ENCODE peak calls at places on chromosomes 13 and 19, in six cellular contexts. W is breast epithelium, M is IMR-90, V is heart left ventricle, I is vagina, N is transverse colon. X is an unnamed sample. For H3K36me3, the result is how much of the 10 kb centered on the place peaks cover.

GRCh38 chr13:93562676-93563075 is 336.1 kb downstream of the GPC6 start:
- DNase-seq in W (no peak), M (no peak), V (no peak), I (no peak), N (no peak), X (no peak)

GRCh38 chr13:43831088-43831487 is 44.3 kb upstream of the ENOX1 start:
- DNase-seq in W (no peak), M (peak), V (no peak), I (no peak), N (no peak), X (no peak)

GRCh38 chr19:20612711-20613316 is 47.2 kb upstream of the ZNF737 start:
- DNase-seq in W (no peak), M (no peak), V (no peak), I (no peak), N (no peak), X (no peak)

GRCh38 chr13:35704331-35704730 is 227.8 kb upstream of the MAB21L1 start:
- DNase-seq in W (no peak), M (peak), V (no peak), I (no peak), N (no peak), X (no peak)

GRCh38 chr13:72341904-72342303 is 385.5 kb downstream of the MZT1 start:
- DNase-seq in W (no peak), M (no peak), V (no peak), I (no peak), N (no peak), X (no peak)

GRCh38 chr13:113305208-113305607 is 8.2 kb downstream of the LAMP1 start:
- DNase-seq in W (no peak), M (peak), V (no peak), I (no peak), N (no peak), X (no peak)

GRCh38 chr13:85586422-85586831 is 212.8 kb downstream of the SLITRK6 start:
- DNase-seq in W (no peak), M (peak), V (no peak), I (no peak), N (no peak), X (no peak)

GRCh38 chr13:79490846-79491245 is 9.9 kb downstream of the NDFIP2 start:
- DNase-seq in W (no peak), M (no peak), V (no peak), I (no peak), N (no peak), X (no peak)

GRCh38 chr19:18097993-18098890 is 664 bp downstream of the MAST3 start:
- DNase-seq in W (no peak), M (no peak), V (no peak), I (no peak), N (no peak), X (no peak)

GRCh38 chr19:33186835-33187540 is 7.1 kb upstream of the LRP3 start:
- DNase-seq in W (no peak), M (no peak), V (no peak), I (no peak), N (peak), X (no peak)

GRCh38 chr19:3375221-3376088 is 9.1 kb downstream of the NFIC start:
- DNase-seq in W (peak), M (peak), V (peak), I (no peak), N (peak), X (peak)

GRCh38 chr13:46575843-46576242 is 22.9 kb downstream of the LRCH1 start:
- DNase-seq in W (no peak), M (peak), V (no peak), I (no peak), N (no peak), X (no peak)

GRCh38 chr13:68609671-68610070 is 1379.5 kb upstream of the PCDH9 start:
- DNase-seq in W (no peak), M (no peak), V (no peak), I (no peak), N (no peak), X (no peak)

GRCh38 chr13:96984061-96984508 is 10.2 kb downstream of the OXGR1 start:
- DNase-seq in W (peak), M (no peak), V (peak), I (no peak), N (peak), X (peak)

GRCh38 chr13:113973218-113974164 is at the start of gene C13orf46:
- DNase-seq in W (no peak), M (no peak), V (no peak), I (no peak), N (no peak), X (no peak)

GRCh38 chr19:18733196-18733647 is 49.7 kb downstream of the CRTC1 start:
- DNase-seq in W (no peak), M (peak), V (peak), I (no peak), N (peak), X (peak)

GRCh38 chr19:46660008-46660517 is 919 bp downstream of the DACT3 start:
- DNase-seq in W (no peak), M (no peak), V (peak), I (no peak), N (no peak), X (no peak)

GRCh38 chr19:39086401-39086800 is 2.2 kb downstream of the ACP7 start:
- DNase-seq in W (no peak), M (no peak), V (no peak), I (no peak), N (no peak), X (no peak)

GRCh38 chr13:50685491-50685890 is 158.0 kb downstream of the DLEU7 start:
- DNase-seq in W (peak), M (no peak), V (peak), I (peak), N (peak), X (peak)

GRCh38 chr19:16088985-16089846 is 12.9 kb downstream of the TPM4 start:
- DNase-seq in W (no peak), M (no peak), V (no peak), I (no peak), N (no peak), X (no peak)

GRCh38 chr19:45764487-45764886 is 4.6 kb downstream of the SIX5 start:
- DNase-seq in W (no peak), M (no peak), V (no peak), I (no peak), N (no peak), X (no peak)

GRCh38 chr13:106373989-106374572 is 161.4 kb downstream of the EFNB2 start:
- DNase-seq in W (no peak), M (peak), V (no peak), I (no peak), N (no peak), X (no peak)

GRCh38 chr13:93398167-93398566 is 171.6 kb downstream of the GPC6 start:
- DNase-seq in W (no peak), M (peak), V (no peak), I (no peak), N (no peak), X (no peak)

GRCh38 chr13:44908266-44908665 is 81.0 kb downstream of the NUFIP1 start:
- DNase-seq in W (no peak), M (no peak), V (no peak), I (no peak), N (no peak), X (no peak)

GRCh38 chr13:93017493-93018112 is 209.0 kb upstream of the GPC6 start:
- DNase-seq in W (no peak), M (no peak), V (no peak), I (no peak), N (no peak), X (no peak)

GRCh38 chr19:49570138-49570856 is 10.1 kb downstream of the NOSIP start:
- DNase-seq in W (no peak), M (peak), V (peak), I (no peak), N (peak), X (peak)

GRCh38 chr19:17405250-17406038 is at the start of gene BST2:
- DNase-seq in W (no peak), M (peak), V (peak), I (no peak), N (peak), X (peak)

GRCh38 chr19:33376423-33376822 is 2.9 kb downstream of the CEBPG start:
- DNase-seq in W (no peak), M (peak), V (peak), I (no peak), N (peak), X (peak)

GRCh38 chr19:19653597-19654147 is 9.8 kb downstream of the ATP13A1 start:
- DNase-seq in W (no peak), M (no peak), V (no peak), I (no peak), N (no peak), X (no peak)

GRCh38 chr19:55283548-55284393 is at the start of gene BRSK1:
- DNase-seq in W (no peak), M (peak), V (peak), I (no peak), N (peak), X (peak)

GRCh38 chr13:45481688-45482087 is 16.9 kb downstream of the COG3 start:
- DNase-seq in W (no peak), M (no peak), V (no peak), I (no peak), N (no peak), X (no peak)

GRCh38 chr19:30518965-30519606 is 146.9 kb downstream of the ZNF536 start:
- DNase-seq in W (no peak), M (no peak), V (no peak), I (peak), N (no peak), X (no peak)

GRCh38 chr13:82817133-82817532 is 1065.1 kb downstream of the SLITRK1 start:
- DNase-seq in W (no peak), M (no peak), V (no peak), I (no peak), N (no peak), X (no peak)

GRCh38 chr19:45125975-45126493 is 33.1 kb downstream of the PPP1R37 start:
- DNase-seq in W (peak), M (peak), V (peak), I (no peak), N (peak), X (peak)

GRCh38 chr13:112078216-112078615 is 11.3 kb downstream of the SOX1 start:
- DNase-seq in W (no peak), M (no peak), V (no peak), I (peak), N (no peak), X (no peak)

GRCh38 chr19:17379221-17379631 is 2.1 kb upstream of the PLVAP start:
- DNase-seq in W (no peak), M (no peak), V (no peak), I (no peak), N (no peak), X (no peak)

GRCh38 chr13:30431269-30431950 is 9.1 kb downstream of the UBE2L5 start:
- DNase-seq in W (no peak), M (peak), V (no peak), I (no peak), N (no peak), X (no peak)

GRCh38 chr19:15357906-15358305 is 21.7 kb downstream of the AKAP8 start:
- DNase-seq in W (no peak), M (no peak), V (no peak), I (no peak), N (no peak), X (no peak)

GRCh38 chr19:4702764-4703163 is 20.9 kb downstream of the DPP9 start:
- DNase-seq in W (no peak), M (no peak), V (no peak), I (no peak), N (no peak), X (no peak)

GRCh38 chr13:57673197-57673596 is 41.7 kb downstream of the PCDH17 start:
- DNase-seq in W (no peak), M (no peak), V (no peak), I (no peak), N (no peak), X (no peak)

GRCh38 chr19:52034051-52034728 is 6.0 kb upstream of the ZNF614 start:
- DNase-seq in W (no peak), M (peak), V (no peak), I (no peak), N (no peak), X (no peak)

GRCh38 chr19:52028027-52028779 is at the start of gene ZNF614:
- DNase-seq in W (peak), M (peak), V (peak), I (no peak), N (peak), X (peak)

DNA sequence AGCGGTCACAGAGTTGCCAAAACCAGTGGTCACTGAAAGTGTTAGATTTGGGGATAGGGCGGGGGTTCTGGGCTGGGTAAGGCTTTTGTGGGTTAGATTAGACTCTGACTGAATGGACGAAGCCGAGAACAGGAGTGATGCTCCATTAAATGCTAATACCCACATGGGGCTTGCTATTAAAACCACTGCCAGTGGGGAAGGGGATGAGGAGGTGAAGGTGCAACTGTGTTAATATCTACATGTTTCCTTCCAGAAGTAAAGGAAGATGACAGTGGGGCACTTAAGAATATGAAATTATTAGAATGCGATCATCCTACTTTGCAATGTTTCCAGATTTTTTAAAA is 573 bp upstream of the ZNF614 start:
- DNase-seq in W (no peak), M (no peak), V (no peak), I (no peak), N (no peak), X (no peak)
- TF ChIP-seq POLR2A in W (no peak), M (no peak), V (no peak), I (no peak), N (no peak), X (no peak)

GRCh38 chr13:32425158-32425557 is 2.8 kb downstream of the N4BP2L1 start:
- DNase-seq in W (no peak), M (no peak), V (no peak), I (no peak), N (no peak), X (no peak)
- H3K36me3 ChIP-seq in W (under half), M (under half), V (under half), I (under half), N (under half), X (under half)

GRCh38 chr19:13984875-13985741 is 21.0 kb downstream of the RFX1 start:
- DNase-seq in W (no peak), M (no peak), V (no peak), I (no peak), N (no peak), X (no peak)

GRCh38 chr19:13986348-13986904 is 19.7 kb downstream of the RFX1 start:
- DNase-seq in W (no peak), M (peak), V (peak), I (no peak), N (peak), X (peak)

GRCh38 chr19:13987101-13987890 is 18.8 kb downstream of the RFX1 start:
- DNase-seq in W (no peak), M (no peak), V (peak), I (no peak), N (no peak), X (peak)

GRCh38 chr19:13984186-13984585 is 21.9 kb downstream of the RFX1 start:
- DNase-seq in W (no peak), M (no peak), V (no peak), I (no peak), N (no peak), X (no peak)

GRCh38 chr19:13985771-13986347 is 20.3 kb downstream of the RFX1 start:
- DNase-seq in W (no peak), M (no peak), V (no peak), I (no peak), N (no peak), X (no peak)
- H3K4me3 ChIP-seq in W (no peak), M (no peak), V (peak), I (peak), N (no peak), X (no peak)

GRCh38 chr19:53868892-53869804 is 1.5 kb downstream of the MYADM start:
- DNase-seq in W (peak), M (peak), V (peak), I (no peak), N (peak), X (peak)
- TF ChIP-seq POLR2A in W (peak), M (peak), V (peak), I (peak), N (peak), X (no peak)

GRCh38 chr19:7987084-7987768 is 18.2 kb downstream of the ELAVL1 start:
- DNase-seq in W (no peak), M (no peak), V (no peak), I (no peak), N (no peak), X (no peak)
- H3K36me3 ChIP-seq in W (under half), M (half or more), V (under half), I (under half), N (under half), X (half or more)

GRCh38 chr19:7867092-7867844 is 6.9 kb downstream of the PRR36 start:
- DNase-seq in W (no peak), M (no peak), V (no peak), I (no peak), N (no peak), X (no peak)

GRCh38 chr19:7869910-7870511 is 4.2 kb downstream of the PRR36 start:
- DNase-seq in W (no peak), M (peak), V (no peak), I (no peak), N (peak), X (peak)

GRCh38 chr19:7869453-7869909 is 4.7 kb downstream of the PRR36 start:
- DNase-seq in W (peak), M (peak), V (no peak), I (no peak), N (peak), X (peak)

GRCh38 chr19:7868326-7868670 is 5.9 kb downstream of the PRR36 start:
- DNase-seq in W (no peak), M (no peak), V (no peak), I (no peak), N (no peak), X (peak)

DNA sequence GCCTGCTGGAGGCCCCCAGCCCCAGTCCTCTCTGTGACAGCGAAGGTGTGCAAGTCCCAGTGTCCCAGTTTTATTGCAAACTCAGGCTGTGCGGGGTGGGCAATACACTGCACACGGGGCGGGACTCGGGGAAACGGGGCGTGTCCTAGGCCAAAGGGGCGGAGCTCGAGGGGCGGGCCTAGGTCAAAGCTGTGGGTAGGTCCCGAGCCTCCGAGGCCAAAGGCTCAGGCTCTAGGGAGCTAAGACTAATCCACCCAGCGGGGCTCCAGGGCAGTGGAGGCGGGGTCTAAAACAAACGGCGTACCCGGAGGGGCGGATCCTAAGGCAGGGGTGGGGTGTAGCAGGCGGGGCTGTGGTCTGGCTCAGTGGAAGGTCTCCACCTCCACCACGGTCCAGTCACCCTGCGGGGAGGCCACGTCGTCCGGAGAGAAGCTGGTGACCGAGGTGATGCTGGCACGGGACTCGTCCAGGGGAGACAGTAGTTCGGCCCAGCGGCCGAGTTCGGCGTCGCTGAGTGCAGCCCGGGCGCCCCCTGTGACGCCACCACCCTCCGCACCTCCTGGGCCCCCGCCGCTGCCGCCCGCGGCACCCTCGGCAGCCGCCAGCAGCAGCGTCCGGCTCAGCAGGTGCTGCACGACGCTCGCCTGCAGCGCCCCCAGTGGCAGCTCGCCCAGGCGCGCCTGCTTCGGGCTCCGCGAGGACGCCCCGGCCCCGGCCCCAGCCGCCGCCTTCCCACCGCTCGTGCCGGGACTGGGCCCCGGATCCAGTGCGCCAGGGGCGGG is 5.3 kb downstream of the PRR36 start:
- DNase-seq in W (peak), M (peak), V (peak), I (no peak), N (peak), X (peak)
- H3K4me3 ChIP-seq in W (peak), M (peak), V (peak), I (peak), N (peak), X (peak)

GRCh38 chr19:5705552-5705951 is 14.4 kb downstream of the LONP1 start:
- DNase-seq in W (no peak), M (no peak), V (no peak), I (no peak), N (no peak), X (no peak)
- TF ChIP-seq POLR2A in W (no peak), M (no peak), V (no peak), I (no peak), N (no peak), X (no peak)

DNA sequence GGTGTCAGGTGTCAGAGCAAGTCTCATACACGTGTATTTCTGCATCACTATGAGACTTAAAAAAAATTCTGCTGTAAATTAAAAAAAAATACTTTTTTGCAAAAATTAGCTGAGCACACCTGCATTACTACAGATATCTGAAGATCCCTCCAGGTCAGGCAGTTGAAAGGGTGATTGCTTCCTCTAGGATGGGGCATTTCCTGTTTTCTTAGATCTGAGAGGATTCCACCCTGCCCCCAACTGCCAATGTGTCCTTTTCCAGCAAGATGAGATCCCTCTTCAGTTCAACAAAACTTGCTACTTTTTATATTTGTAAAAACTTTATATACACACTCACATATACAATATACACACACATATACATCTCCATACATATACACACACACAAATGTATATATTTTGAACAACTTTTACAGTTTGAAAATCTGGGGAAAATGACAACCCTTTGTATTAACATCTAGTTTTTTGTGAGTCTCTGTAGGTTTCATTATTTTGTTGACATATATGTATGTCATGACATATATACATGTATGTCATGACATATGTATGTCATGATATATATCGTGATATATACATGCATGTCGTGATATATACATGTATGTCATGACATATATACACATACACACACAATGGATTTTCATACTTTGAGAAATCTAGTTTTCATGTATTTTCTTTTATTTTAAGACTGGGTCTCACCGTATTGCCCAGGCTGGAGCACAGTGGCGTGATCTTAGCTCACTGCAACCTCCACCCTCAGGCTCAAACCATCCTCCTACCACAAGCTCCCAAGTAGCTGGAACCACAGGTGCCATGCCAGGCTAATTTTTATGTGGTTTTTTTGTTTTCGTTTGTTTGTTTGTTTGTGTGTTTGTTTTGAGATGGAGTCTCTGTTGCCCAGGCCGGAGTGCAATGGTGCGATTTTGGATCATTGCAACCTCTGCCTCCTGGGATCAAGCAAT is 17.8 kb downstream of the ZNF813 start:
- DNase-seq in W (no peak), M (no peak), V (no peak), I (no peak), N (no peak), X (no peak)
- H3K36me3 ChIP-seq in W (under half), M (under half), V (under half), I (under half), N (half or more), X (half or more)

X was measured in stomach.